ENCODE peak calls at places on chromosomes 16 and 17, in eight cellular contexts. One of them, this sample, is unnamed.

GRCh38 chr17:66211047-66211810 is 18.0 kb downstream of the APOH start:
- DNase-seq in GM23248: no peak
- DNase-seq in HepG2: no peak
- DNase-seq in endothelial cell of umbilical vein: no peak
- DNase-seq in GM23338: no peak
- DNase-seq in HCT116: no peak
- DNase-seq in neural progenitor cell: no peak
- DNase-seq in PC-3: no peak
- DNase-seq in this sample: no peak

GRCh38 chr16:61968242-61968978 is 67.8 kb downstream of the CDH8 start:
- DNase-seq in GM23248: no peak
- DNase-seq in HepG2: no peak
- DNase-seq in endothelial cell of umbilical vein: no peak
- DNase-seq in GM23338: peak; percentile 53
- DNase-seq in HCT116: no peak
- DNase-seq in neural progenitor cell: peak; percentile 14
- DNase-seq in PC-3: no peak
- DNase-seq in this sample: no peak

GRCh38 chr16:86343111-86343642 is 167.2 kb upstream of the FOXF1 start:
- DNase-seq in GM23248: peak; percentile 85
- DNase-seq in HepG2: no peak
- DNase-seq in endothelial cell of umbilical vein: peak; percentile 83
- DNase-seq in GM23338: no peak
- DNase-seq in HCT116: no peak
- DNase-seq in neural progenitor cell: no peak
- DNase-seq in PC-3: no peak
- DNase-seq in this sample: peak; percentile 21

GRCh38 chr16:51949260-51949659 is 597.7 kb downstream of the TOX3 start:
- DNase-seq in GM23248: no peak
- DNase-seq in HepG2: no peak
- DNase-seq in endothelial cell of umbilical vein: no peak
- DNase-seq in GM23338: no peak
- DNase-seq in HCT116: no peak
- DNase-seq in neural progenitor cell: no peak
- DNase-seq in PC-3: no peak
- DNase-seq in this sample: no peak

GRCh38 chr16:27033281-27033680 is 33.4 kb upstream of the C16orf82 start:
- DNase-seq in GM23248: no peak
- DNase-seq in HepG2: no peak
- DNase-seq in endothelial cell of umbilical vein: no peak
- DNase-seq in GM23338: no peak
- DNase-seq in HCT116: no peak
- DNase-seq in neural progenitor cell: no peak
- DNase-seq in PC-3: no peak
- DNase-seq in this sample: no peak

GRCh38 chr17:21278304-21279197 is 6.0 kb upstream of the MAP2K3 start:
- DNase-seq in GM23248: peak; percentile 68
- DNase-seq in HepG2: no peak
- DNase-seq in endothelial cell of umbilical vein: no peak
- DNase-seq in GM23338: no peak
- DNase-seq in HCT116: no peak
- DNase-seq in neural progenitor cell: no peak
- DNase-seq in PC-3: peak; percentile 38
- DNase-seq in this sample: no peak

GRCh38 chr16:81544261-81544660 is 99.7 kb downstream of the CMIP start:
- DNase-seq in GM23248: no peak
- DNase-seq in HepG2: no peak
- DNase-seq in endothelial cell of umbilical vein: peak; percentile 62
- DNase-seq in GM23338: no peak
- DNase-seq in HCT116: no peak
- DNase-seq in neural progenitor cell: no peak
- DNase-seq in PC-3: no peak
- DNase-seq in this sample: no peak

GRCh38 chr17:29115906-29116651 is 64.1 kb downstream of the MYO18A start:
- DNase-seq in GM23248: peak; percentile 78
- DNase-seq in HepG2: peak; percentile 36
- DNase-seq in endothelial cell of umbilical vein: peak; percentile 35
- DNase-seq in GM23338: peak; percentile 93
- DNase-seq in HCT116: peak; percentile 35
- DNase-seq in neural progenitor cell: peak; percentile 75
- DNase-seq in PC-3: peak; percentile 56
- DNase-seq in this sample: peak; percentile 44

GRCh38 chr17:64221679-64222078 is 41.4 kb downstream of the TEX2 start:
- DNase-seq in GM23248: no peak
- DNase-seq in HepG2: no peak
- DNase-seq in endothelial cell of umbilical vein: no peak
- DNase-seq in GM23338: no peak
- DNase-seq in HCT116: no peak
- DNase-seq in neural progenitor cell: no peak
- DNase-seq in PC-3: no peak
- DNase-seq in this sample: no peak

GRCh38 chr16:51228097-51228659 is 77.1 kb upstream of the SALL1 start:
- DNase-seq in GM23248: no peak
- DNase-seq in HepG2: no peak
- DNase-seq in endothelial cell of umbilical vein: no peak
- DNase-seq in GM23338: peak; percentile 83
- DNase-seq in HCT116: no peak
- DNase-seq in neural progenitor cell: no peak
- DNase-seq in PC-3: no peak
- DNase-seq in this sample: no peak

GRCh38 chr17:78075011-78075410 is 53.5 kb downstream of the TMC6 start:
- DNase-seq in GM23248: no peak
- DNase-seq in HepG2: no peak
- DNase-seq in endothelial cell of umbilical vein: no peak
- DNase-seq in GM23338: no peak
- DNase-seq in HCT116: no peak
- DNase-seq in neural progenitor cell: no peak
- DNase-seq in PC-3: no peak
- DNase-seq in this sample: no peak

GRCh38 chr17:78946131-78946530 is 20.9 kb upstream of the TIMP2 start:
- DNase-seq in GM23248: no peak
- DNase-seq in HepG2: no peak
- DNase-seq in endothelial cell of umbilical vein: no peak
- DNase-seq in GM23338: no peak
- DNase-seq in HCT116: no peak
- DNase-seq in neural progenitor cell: no peak
- DNase-seq in PC-3: no peak
- DNase-seq in this sample: no peak

GRCh38 chr16:89615596-89616090 is 2.2 kb downstream of the DPEP1 start:
- DNase-seq in GM23248: peak; percentile 44
- DNase-seq in HepG2: no peak
- DNase-seq in endothelial cell of umbilical vein: no peak
- DNase-seq in GM23338: peak; percentile 68
- DNase-seq in HCT116: no peak
- DNase-seq in neural progenitor cell: peak; percentile 67
- DNase-seq in PC-3: no peak
- DNase-seq in this sample: no peak

GRCh38 chr17:2011421-2012371 is 13.4 kb downstream of the RTN4RL1 start:
- DNase-seq in GM23248: peak; percentile 53
- DNase-seq in HepG2: no peak
- DNase-seq in endothelial cell of umbilical vein: no peak
- DNase-seq in GM23338: peak; percentile 64
- DNase-seq in HCT116: no peak
- DNase-seq in neural progenitor cell: peak; percentile 55
- DNase-seq in PC-3: peak; percentile 95
- DNase-seq in this sample: peak; percentile 51

GRCh38 chr17:58315281-58315711 is 13.3 kb downstream of the TSPOAP1 start:
- DNase-seq in GM23248: no peak
- DNase-seq in HepG2: no peak
- DNase-seq in endothelial cell of umbilical vein: no peak
- DNase-seq in GM23338: no peak
- DNase-seq in HCT116: no peak
- DNase-seq in neural progenitor cell: no peak
- DNase-seq in PC-3: peak; percentile 72
- DNase-seq in this sample: no peak

GRCh38 chr16:11586856-11587642 is at the start of gene LITAF:
- DNase-seq in GM23248: peak; percentile 84
- DNase-seq in HepG2: no peak
- DNase-seq in endothelial cell of umbilical vein: no peak
- DNase-seq in GM23338: peak; percentile 75
- DNase-seq in HCT116: no peak
- DNase-seq in neural progenitor cell: peak; percentile 81
- DNase-seq in PC-3: peak; percentile 23
- DNase-seq in this sample: peak; percentile 74

GRCh38 chr17:82356845-82357355 is 2.1 kb upstream of the TEX19 start:
- DNase-seq in GM23248: no peak
- DNase-seq in HepG2: no peak
- DNase-seq in endothelial cell of umbilical vein: no peak
- DNase-seq in GM23338: peak; percentile 69
- DNase-seq in HCT116: no peak
- DNase-seq in neural progenitor cell: peak; percentile 40
- DNase-seq in PC-3: no peak
- DNase-seq in this sample: no peak

GRCh38 chr17:50979524-50979927 is 113.4 kb upstream of the TOB1 start:
- DNase-seq in GM23248: no peak
- DNase-seq in HepG2: peak; percentile 74
- DNase-seq in endothelial cell of umbilical vein: no peak
- DNase-seq in GM23338: no peak
- DNase-seq in HCT116: no peak
- DNase-seq in neural progenitor cell: no peak
- DNase-seq in PC-3: no peak
- DNase-seq in this sample: no peak

DNA sequence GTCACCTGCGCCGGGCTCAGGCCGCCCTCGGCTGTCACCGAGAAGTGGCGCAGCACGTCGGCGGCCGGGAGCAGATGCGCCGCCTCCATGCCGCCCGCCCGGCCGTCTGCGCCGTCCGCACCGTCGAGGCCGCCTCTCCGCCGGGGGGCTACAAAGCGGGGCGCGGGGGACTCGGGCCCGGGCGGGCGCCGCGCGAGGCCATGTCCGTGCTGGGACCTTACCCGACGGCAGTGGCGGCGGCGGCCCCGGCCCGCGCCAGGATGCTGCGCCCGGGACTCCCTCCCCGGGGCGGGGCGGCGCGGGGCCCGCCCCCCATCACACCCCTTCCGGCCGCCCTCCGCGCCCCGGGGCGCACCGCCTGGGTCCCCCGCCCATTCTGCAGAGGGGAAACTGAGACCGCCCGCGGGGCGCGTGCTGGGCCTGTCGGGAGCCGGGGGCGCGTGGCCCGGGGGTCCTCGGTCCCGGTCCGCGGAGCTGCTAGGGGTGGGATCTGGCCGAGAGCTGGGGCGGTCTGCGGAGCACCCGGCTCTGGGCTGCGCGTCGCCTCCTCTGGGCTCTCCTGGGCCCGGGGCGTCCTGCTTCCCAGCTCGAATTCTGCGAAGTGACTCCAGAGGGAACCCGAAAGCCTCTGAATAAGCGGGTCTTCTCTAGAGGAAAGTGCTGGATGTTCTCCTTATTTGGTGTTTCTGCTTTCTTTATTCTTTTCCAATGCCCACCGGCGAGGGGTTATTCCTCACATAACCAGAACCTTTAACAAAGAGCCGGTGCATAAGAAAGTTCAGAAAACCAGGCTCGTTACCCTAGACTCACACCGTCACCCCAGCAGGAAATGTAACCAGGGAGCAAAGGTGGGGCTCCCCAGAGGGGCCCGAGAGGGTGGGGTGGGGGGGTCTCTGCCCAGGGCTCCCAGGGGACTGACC is at the start of gene ATP2A3:
- DNase-seq in GM23248: peak; percentile 43
- DNase-seq in HepG2: no peak
- DNase-seq in endothelial cell of umbilical vein: no peak
- DNase-seq in GM23338: peak; percentile 78
- DNase-seq in HCT116: no peak
- DNase-seq in neural progenitor cell: peak; percentile 51
- DNase-seq in PC-3: no peak
- DNase-seq in this sample: no peak
- TF ChIP-seq EZH2 in GM23248: peak; percentile 11
- TF ChIP-seq EZH2 in HepG2: no peak
- TF ChIP-seq EZH2 in endothelial cell of umbilical vein: peak; percentile 72
- TF ChIP-seq EZH2 in GM23338: no peak
- TF ChIP-seq EZH2 in HCT116: no peak
- TF ChIP-seq EZH2 in neural progenitor cell: peak; percentile 76
- TF ChIP-seq EZH2 in PC-3: no peak
- TF ChIP-seq EZH2 in this sample: peak; percentile 78

GRCh38 chr16:19005561-19006445 is 22.1 kb downstream of the TMC7 start:
- DNase-seq in GM23248: peak; percentile 54
- DNase-seq in HepG2: peak; percentile 100
- DNase-seq in endothelial cell of umbilical vein: peak; percentile 54
- DNase-seq in GM23338: peak; percentile 61
- DNase-seq in HCT116: peak; percentile 78
- DNase-seq in neural progenitor cell: peak; percentile 57
- DNase-seq in PC-3: peak; percentile 97
- DNase-seq in this sample: peak; percentile 99
- H3K4me2 ChIP-seq in GM23248: no peak overlapping the region
- H3K4me2 ChIP-seq in HepG2: peak overlapping the region; percentile 60
- H3K4me2 ChIP-seq in endothelial cell of umbilical vein: no peak overlapping the region
- H3K4me2 ChIP-seq in GM23338: peak overlapping the region; percentile 54
- H3K4me2 ChIP-seq in HCT116: peak overlapping the region; percentile 57
- H3K4me2 ChIP-seq in neural progenitor cell: no peak overlapping the region
- H3K4me2 ChIP-seq in PC-3: peak overlapping the region; percentile 59
- H3K4me2 ChIP-seq in this sample: peak overlapping the region; percentile 29

GRCh38 chr16:29662000-29662728 is 883 bp upstream of the SPN start:
- DNase-seq in GM23248: no peak
- DNase-seq in HepG2: no peak
- DNase-seq in endothelial cell of umbilical vein: no peak
- DNase-seq in GM23338: no peak
- DNase-seq in HCT116: no peak
- DNase-seq in neural progenitor cell: no peak
- DNase-seq in PC-3: no peak
- DNase-seq in this sample: no peak
- H2AFZ ChIP-seq in GM23248: no peak overlapping the region
- H2AFZ ChIP-seq in HepG2: no peak overlapping the region
- H2AFZ ChIP-seq in endothelial cell of umbilical vein: no peak overlapping the region
- H2AFZ ChIP-seq in GM23338: peak overlapping the region; percentile 38
- H2AFZ ChIP-seq in HCT116: no peak overlapping the region
- H2AFZ ChIP-seq in neural progenitor cell: no peak overlapping the region
- H2AFZ ChIP-seq in PC-3: no peak overlapping the region
- H2AFZ ChIP-seq in this sample: no peak overlapping the region

GRCh38 chr17:80184423-80184714 is 14.5 kb downstream of the CARD14 start:
- DNase-seq in GM23248: no peak
- DNase-seq in HepG2: no peak
- DNase-seq in endothelial cell of umbilical vein: no peak
- DNase-seq in GM23338: no peak
- DNase-seq in HCT116: no peak
- DNase-seq in neural progenitor cell: peak; percentile 71
- DNase-seq in PC-3: no peak
- DNase-seq in this sample: no peak
- TF ChIP-seq EZH2 in GM23248: no peak
- TF ChIP-seq EZH2 in HepG2: no peak
- TF ChIP-seq EZH2 in endothelial cell of umbilical vein: no peak
- TF ChIP-seq EZH2 in GM23338: no peak
- TF ChIP-seq EZH2 in HCT116: no peak
- TF ChIP-seq EZH2 in neural progenitor cell: no peak
- TF ChIP-seq EZH2 in PC-3: no peak
- TF ChIP-seq EZH2 in this sample: no peak

DNA sequence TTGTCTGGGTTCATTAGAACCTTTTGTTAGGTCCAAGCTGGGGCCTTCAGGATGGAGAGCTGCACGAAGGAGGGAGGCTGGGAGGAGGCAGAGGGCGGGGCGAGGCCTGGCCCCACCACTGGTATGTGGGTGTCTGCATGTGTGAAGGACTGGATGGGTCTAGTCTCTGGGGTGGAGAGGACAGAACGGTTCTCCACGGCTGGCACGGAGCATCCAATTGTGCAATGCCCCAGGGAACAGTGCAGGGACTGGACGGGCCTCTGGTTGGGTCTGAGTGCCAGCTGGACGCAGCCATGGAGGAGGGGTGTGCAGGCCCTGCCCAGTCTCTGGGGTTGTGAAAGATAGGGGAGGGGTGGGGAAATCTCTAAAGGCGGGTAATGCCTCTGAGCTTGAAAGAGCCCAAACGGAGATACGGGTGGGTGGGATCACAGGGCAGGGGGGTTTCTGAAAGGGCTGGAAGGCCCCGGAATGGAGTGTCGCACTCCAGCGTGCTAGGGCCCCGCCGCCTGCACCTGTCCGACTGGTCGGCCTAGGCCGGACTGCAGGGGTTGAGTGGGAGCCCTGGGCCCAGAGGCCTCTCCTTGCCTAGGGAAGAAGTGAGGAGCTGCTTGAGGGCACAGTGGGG is 1.6 kb downstream of the PPL start:
- DNase-seq in GM23248: peak; percentile 86
- DNase-seq in HepG2: no peak
- DNase-seq in endothelial cell of umbilical vein: no peak
- DNase-seq in GM23338: no peak
- DNase-seq in HCT116: no peak
- DNase-seq in neural progenitor cell: no peak
- DNase-seq in PC-3: no peak
- DNase-seq in this sample: peak; percentile 64
- H3K4me2 ChIP-seq in GM23248: no peak overlapping the region
- H3K4me2 ChIP-seq in HepG2: peak overlapping the region; percentile 93
- H3K4me2 ChIP-seq in endothelial cell of umbilical vein: no peak overlapping the region
- H3K4me2 ChIP-seq in GM23338: peak overlapping the region; percentile 97
- H3K4me2 ChIP-seq in HCT116: peak overlapping the region; percentile 98
- H3K4me2 ChIP-seq in neural progenitor cell: no peak overlapping the region
- H3K4me2 ChIP-seq in PC-3: peak overlapping the region; percentile 98
- H3K4me2 ChIP-seq in this sample: peak overlapping the region; percentile 93